ENCODE peak calls at places on chromosome 22, in nine cellular contexts. K, Z, R, S, D, P, O, G and Q are unnamed samples.
A peak's percentile ranks its signal among the peaks of the same experiment; 100 is the strongest.

GRCh38 chr22:42001706-42002105 is 3.1 kb downstream of the WBP2NL start:
- DNase-seq in D (no peak), G (no peak), Z (no peak), O (no peak), P (no peak), R (peak; percentile 41), S (no peak), K (no peak), Q (no peak)

GRCh38 chr22:24485608-24486007 is 9.5 kb upstream of the UPB1 start:
- DNase-seq in S (no peak), D (no peak), G (peak; percentile 25), P (no peak), Z (no peak), K (no peak), O (no peak), R (no peak), Q (peak; percentile 54)

GRCh38 chr22:35775339-35775738 is 57.7 kb downstream of the APOL5 start:
- DNase-seq in K (no peak), P (no peak), G (no peak), D (no peak), R (no peak), S (no peak), O (no peak), Z (no peak), Q (no peak)

GRCh38 chr22:26669060-26669481 is 11.7 kb downstream of the MIAT start:
- DNase-seq in G (no peak), S (no peak), R (no peak), D (no peak), K (no peak), O (peak; percentile 78), Z (no peak), P (no peak), Q (peak; percentile 59)

GRCh38 chr22:35214968-35215367 is 42.3 kb upstream of the HMGXB4 start:
- DNase-seq in R (no peak), D (no peak), G (no peak), P (no peak), K (no peak), O (no peak), S (no peak), Z (no peak), Q (no peak)

GRCh38 chr22:45683248-45683647 is 11.6 kb downstream of the ATXN10 start:
- DNase-seq in Z (no peak), K (peak; percentile 22), O (no peak), D (no peak), S (no peak), P (no peak), R (no peak), G (no peak), Q (no peak)

GRCh38 chr22:22479999-22480532 is 28.5 kb downstream of the ZNF280B start:
- DNase-seq in Z (no peak), K (no peak), S (no peak), G (no peak), R (no peak), O (no peak), D (no peak), P (no peak), Q (no peak)

GRCh38 chr22:45891021-45891421 is 85.9 kb downstream of the WNT7B start:
- DNase-seq in S (no peak), R (peak; percentile 80), P (no peak), K (no peak), O (peak; percentile 79), G (no peak), D (no peak), Z (no peak), Q (no peak)

GRCh38 chr22:32643246-32643645 is 158.3 kb upstream of the TIMP3 start:
- DNase-seq in Z (no peak), G (no peak), S (no peak), P (no peak), D (no peak), R (no peak), K (no peak), O (no peak), Q (no peak)

GRCh38 chr22:20221421-20222340 is 46.4 kb downstream of the RTN4R start:
- DNase-seq in O (no peak), R (no peak), S (no peak), D (no peak), Z (no peak), P (no peak), K (no peak), G (no peak), Q (no peak)

GRCh38 chr22:42300286-42301071 is 30.0 kb upstream of the TCF20 start:
- DNase-seq in S (no peak), K (no peak), Z (no peak), O (peak; percentile 82), P (no peak), D (no peak), G (no peak), R (no peak), Q (peak; percentile 81)

GRCh38 chr22:49789289-49790141 is 38.2 kb downstream of the BRD1 start:
- DNase-seq in S (no peak), O (peak; percentile 74), G (no peak), Z (no peak), K (no peak), D (peak; percentile 57), R (no peak), P (no peak), Q (no peak)

GRCh38 chr22:25078591-25078990 is 121.1 kb upstream of the CRYBB3 start:
- DNase-seq in Z (no peak), R (no peak), G (no peak), O (no peak), D (peak; percentile 40), K (no peak), P (no peak), S (no peak), Q (no peak)

GRCh38 chr22:37383342-37383741 is 43.9 kb downstream of the ELFN2 start:
- DNase-seq in K (no peak), R (no peak), P (no peak), D (no peak), G (no peak), O (no peak), Z (peak; percentile 60), S (no peak), Q (peak; percentile 87)

GRCh38 chr22:37386441-37386840 is 40.8 kb downstream of the ELFN2 start:
- DNase-seq in K (no peak), R (no peak), D (no peak), O (peak; percentile 77), Z (no peak), S (no peak), G (no peak), P (no peak), Q (no peak)